ENCODE peak calls at places on chromosome 5, in seven cellular contexts. L is stomach, V is cardiac muscle cell, O is lower leg skin, I is fibroblast of lung, B is ovary, X is choroid plexus epithelial cell. Q is an unnamed sample.

GRCh38 chr5:169089343-169089742 is 211.6 kb downstream of the SLIT3 start:
- DNase-seq in L (no peak), V (no peak), O (no peak), I (no peak), B (no peak), X (no peak), Q (no peak)

GRCh38 chr5:73380052-73380451 is 68.5 kb downstream of the FOXD1 start:
- DNase-seq in L (no peak), V (no peak), O (no peak), I (peak; percentile 67), B (no peak), X (no peak), Q (no peak)

GRCh38 chr5:147037517-147038205 is 159.1 kb upstream of the PPP2R2B start:
- DNase-seq in L (no peak), V (no peak), O (no peak), I (peak; percentile 93), B (no peak), X (peak; percentile 86), Q (no peak)

GRCh38 chr5:127587246-127587917 is 61.5 kb upstream of the CTXN3 start:
- DNase-seq in L (no peak), V (no peak), O (no peak), I (no peak), B (no peak), X (no peak), Q (no peak)

GRCh38 chr5:76765249-76765648 is 49.3 kb downstream of the F2R start:
- DNase-seq in L (no peak), V (no peak), O (no peak), I (peak; percentile 94), B (no peak), X (peak; percentile 91), Q (no peak)

GRCh38 chr5:179152144-179152895 is 92.1 kb downstream of the ZNF354C start:
- DNase-seq in L (no peak), V (no peak), O (no peak), I (no peak), B (no peak), X (no peak), Q (no peak)

GRCh38 chr5:78706825-78707224 is 58.3 kb upstream of the LHFPL2 start:
- DNase-seq in L (no peak), V (no peak), O (no peak), I (peak; percentile 58), B (no peak), X (peak; percentile 61), Q (no peak)

GRCh38 chr5:132410451-132411381 is 41.2 kb downstream of the SLC22A5 start:
- DNase-seq in L (peak; percentile 88), V (peak; percentile 91), O (peak; percentile 59), I (peak; percentile 83), B (peak; percentile 86), X (peak; percentile 79), Q (peak; percentile 92)

GRCh38 chr5:167565555-167565954 is 725.9 kb upstream of the WWC1 start:
- DNase-seq in L (no peak), V (no peak), O (no peak), I (no peak), B (no peak), X (peak; percentile 61), Q (no peak)
- TF ChIP-seq CTCF in L (no peak), V (peak; percentile 40), O (no peak), I (peak; percentile 46), B (no peak), X (peak; percentile 46), Q (peak; percentile 17)

GRCh38 chr5:137737349-137738256 is 1.7 kb upstream of the KLHL3 start:
- DNase-seq in L (peak; percentile 40), V (peak; percentile 65), O (no peak), I (peak; percentile 62), B (no peak), X (peak; percentile 54), Q (peak; percentile 21)

GRCh38 chr5:137733011-137733410 is 2.9 kb downstream of the KLHL3 start:
- DNase-seq in L (no peak), V (no peak), O (no peak), I (no peak), B (no peak), X (no peak), Q (no peak)

GRCh38 chr5:137735531-137736284 is at the start of gene KLHL3:
- DNase-seq in L (peak; percentile 46), V (peak; percentile 70), O (no peak), I (peak; percentile 63), B (peak; percentile 45), X (peak; percentile 58), Q (peak; percentile 63)

GRCh38 chr5:137733922-137734695 is 1.8 kb downstream of the KLHL3 start:
- DNase-seq in L (no peak), V (no peak), O (no peak), I (no peak), B (no peak), X (peak; percentile 16), Q (no peak)

GRCh38 chr5:137734962-137735530 is 843 bp downstream of the KLHL3 start:
- DNase-seq in L (peak; percentile 36), V (peak; percentile 55), O (peak; percentile 29), I (peak; percentile 58), B (peak; percentile 28), X (peak; percentile 52), Q (no peak)
- H3K4me3 ChIP-seq in L (peak overlapping the region; percentile 42), V (peak overlapping the region; percentile 34), O (peak overlapping the region; percentile 0), I (peak overlapping the region; percentile 37), B (peak overlapping the region; percentile 31), X (peak overlapping the region; percentile 59), Q (peak overlapping the region; percentile 55)

GRCh38 chr5:133967715-133968056 is 739 bp downstream of the C5orf15 start:
- DNase-seq in L (peak; percentile 28), V (no peak), O (no peak), I (peak; percentile 51), B (no peak), X (peak; percentile 68), Q (no peak)

GRCh38 chr5:133967124-133967523 is 1.3 kb downstream of the C5orf15 start:
- DNase-seq in L (no peak), V (peak; percentile 8), O (no peak), I (peak; percentile 40), B (no peak), X (no peak), Q (no peak)

GRCh38 chr5:133970325-133970671 is 1.9 kb upstream of the C5orf15 start:
- DNase-seq in L (no peak), V (no peak), O (no peak), I (no peak), B (no peak), X (no peak), Q (no peak)

GRCh38 chr5:133969654-133970324 is 1.4 kb upstream of the C5orf15 start:
- DNase-seq in L (no peak), V (no peak), O (no peak), I (peak; percentile 18), B (no peak), X (no peak), Q (no peak)

GRCh38 chr5:133968057-133968993 is at the start of gene C5orf15:
- DNase-seq in L (peak; percentile 97), V (peak; percentile 98), O (peak; percentile 95), I (peak; percentile 99), B (peak; percentile 94), X (peak; percentile 98), Q (peak; percentile 92)
- TF ChIP-seq CTCF in L (no peak), V (peak; percentile 18), O (no peak), I (peak; percentile 25), B (peak; percentile 14), X (peak; percentile 38), Q (no peak)

GRCh38 chr5:181100121-181101015 is 30.6 kb downstream of the OR2V1 start:
- DNase-seq in L (no peak), V (peak; percentile 0), O (no peak), I (peak; percentile 4), B (no peak), X (peak; percentile 4), Q (peak; percentile 32)
- H3K4me3 ChIP-seq in L (no peak overlapping the region), V (no peak overlapping the region), O (no peak overlapping the region), I (no peak overlapping the region), B (no peak overlapping the region), X (no peak overlapping the region), Q (no peak overlapping the region)

GRCh38 chr5:145887217-145887616 is 14.4 kb upstream of the GRXCR2 start:
- DNase-seq in L (no peak), V (no peak), O (no peak), I (no peak), B (no peak), X (peak; percentile 45), Q (no peak)
- TF ChIP-seq CTCF in L (no peak), V (no peak), O (no peak), I (peak; percentile 10), B (no peak), X (peak; percentile 31), Q (no peak)

DNA sequence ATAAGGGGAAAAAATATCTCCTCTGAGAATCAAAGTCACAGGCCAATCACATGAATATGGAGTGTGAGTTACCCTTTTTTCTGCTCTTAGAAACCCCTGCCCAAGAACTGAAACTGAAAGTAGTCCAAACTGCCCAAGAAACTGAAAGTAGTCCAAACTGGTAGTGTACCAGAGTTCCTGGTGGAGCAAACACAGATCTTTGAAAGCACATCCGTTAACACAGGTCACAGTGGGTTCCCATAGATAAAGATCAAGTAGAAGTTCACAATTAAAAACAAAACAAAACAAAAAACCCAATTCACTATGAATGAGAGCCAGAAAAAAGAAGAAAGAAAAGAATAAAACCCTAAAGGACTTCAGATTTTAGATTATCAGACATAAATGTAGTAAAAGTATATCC is 332.4 kb upstream of the EFNA5 start:
- DNase-seq in L (no peak), V (no peak), O (no peak), I (peak; percentile 54), B (no peak), X (peak; percentile 78), Q (peak; percentile 8)
- H3K4me3 ChIP-seq in L (no peak overlapping the region), V (no peak overlapping the region), O (no peak overlapping the region), I (peak overlapping the region; percentile 30), B (no peak overlapping the region), X (peak overlapping the region; percentile 18), Q (no peak overlapping the region)

DNA sequence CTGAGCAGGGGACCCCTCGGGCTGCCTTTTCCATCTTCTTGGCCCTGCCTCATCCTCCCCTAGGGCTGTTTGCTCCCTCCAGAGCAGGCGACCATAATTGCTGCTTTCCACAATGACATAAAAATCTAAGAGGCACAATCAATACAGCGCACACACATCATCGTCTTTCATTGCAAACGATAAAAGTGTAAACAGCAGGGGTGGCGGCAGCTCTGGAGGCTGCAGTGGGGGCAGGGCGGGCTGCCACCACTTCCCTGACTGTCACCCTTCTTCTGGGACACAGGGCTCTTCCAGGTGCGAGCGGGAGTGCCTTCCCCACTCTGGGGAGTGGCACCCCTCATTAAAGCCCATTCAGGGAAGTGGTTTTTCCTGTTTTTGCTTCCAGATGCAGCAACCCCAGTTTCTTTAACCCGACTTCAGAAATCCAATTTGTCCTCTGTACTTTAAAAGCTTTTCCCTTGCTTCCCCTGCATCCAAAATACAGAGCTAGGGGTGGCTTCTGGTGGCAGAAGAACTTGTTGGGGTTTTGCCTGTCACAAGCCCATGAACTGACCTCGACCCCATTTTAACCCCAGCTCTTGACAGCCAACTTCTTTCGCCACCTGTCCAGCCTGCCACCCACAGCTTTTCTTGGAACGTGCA is 45.7 kb downstream of the TSPAN17 start:
- DNase-seq in L (no peak), V (no peak), O (no peak), I (no peak), B (no peak), X (no peak), Q (no peak)
- TF ChIP-seq CTCF in L (no peak), V (no peak), O (no peak), I (no peak), B (no peak), X (no peak), Q (no peak)

GRCh38 chr5:35924950-35925722 is 13.3 kb downstream of the CAPSL start:
- DNase-seq in L (peak; percentile 51), V (peak; percentile 74), O (peak; percentile 38), I (peak; percentile 65), B (peak; percentile 53), X (peak; percentile 81), Q (peak; percentile 84)
- H3K4me3 ChIP-seq in L (no peak overlapping the region), V (no peak overlapping the region), O (no peak overlapping the region), I (no peak overlapping the region), B (no peak overlapping the region), X (peak overlapping the region; percentile 11), Q (peak overlapping the region; percentile 11)

Q was measured in GM06990.